ENCODE peak calls at places on chromosomes 7 and 10, in five cellular contexts. K is GM04504; G is GM19239; V is progenitor cell of endocrine pancreas; M is activated T-cell treated with anti-CD3 and anti-CD28 coated beads, Interleukin-2, amount 50 U/mL, for 72 hours. Z is an unnamed sample.

GRCh38 chr7:121744319-121744718 is 128.6 kb upstream of the PTPRZ1 start:
- DNase-seq in K (no peak), G (no peak), V (no peak), M (no peak), Z (no peak)

GRCh38 chr7:123633553-123633952 is 22.1 kb upstream of the LMOD2 start:
- DNase-seq in K (peak; percentile 35), G (no peak), V (no peak), M (no peak), Z (peak; percentile 89)

GRCh38 chr10:5560142-5560843 is 35.5 kb downstream of the CALML3 start:
- DNase-seq in K (no peak), G (no peak), V (no peak), M (no peak), Z (no peak)

GRCh38 chr7:116727432-116728009 is 55.5 kb downstream of the MET start:
- DNase-seq in K (no peak), G (no peak), V (no peak), M (no peak), Z (no peak)

GRCh38 chr10:92387289-92387940 is 96.4 kb downstream of the MARCHF5 start:
- DNase-seq in K (peak; percentile 22), G (no peak), V (peak; percentile 68), M (no peak), Z (peak; percentile 75)

GRCh38 chr7:90678986-90679385 is 82.9 kb downstream of the CDK14 start:
- DNase-seq in K (no peak), G (no peak), V (no peak), M (no peak), Z (no peak)

GRCh38 chr10:127534074-127534473 is 15.0 kb upstream of the NPS start:
- DNase-seq in K (no peak), G (no peak), V (no peak), M (no peak), Z (no peak)

GRCh38 chr7:44066494-44067063 is 1.2 kb upstream of the PGAM2 start:
- DNase-seq in K (no peak), G (no peak), V (no peak), M (no peak), Z (no peak)

GRCh38 chr7:57487957-57488356 is 38.0 kb downstream of the ZNF716 start:
- DNase-seq in K (no peak), G (no peak), V (no peak), M (no peak), Z (no peak)

GRCh38 chr10:117161386-117162033 is 23.4 kb upstream of the VAX1 start:
- DNase-seq in K (no peak), G (no peak), V (no peak), M (no peak), Z (no peak)

GRCh38 chr7:99252166-99252895 is 20.3 kb upstream of the MYH16 start:
- DNase-seq in K (no peak), G (no peak), V (no peak), M (no peak), Z (no peak)

GRCh38 chr7:28329616-28330373 is 82.5 kb upstream of the CREB5 start:
- DNase-seq in K (no peak), G (no peak), V (no peak), M (peak; percentile 23), Z (peak; percentile 51)

GRCh38 chr10:132396495-132397035 is 435 bp upstream of the PWWP2B start:
- DNase-seq in K (no peak), G (peak; percentile 83), V (peak; percentile 62), M (peak; percentile 79), Z (peak; percentile 25)

GRCh38 chr7:2497500-2498336 is 21.5 kb upstream of the GRIFIN start:
- DNase-seq in K (no peak), G (no peak), V (no peak), M (no peak), Z (no peak)

GRCh38 chr10:132626019-132626760 is 88.6 kb downstream of the INPP5A start:
- DNase-seq in K (no peak), G (no peak), V (no peak), M (no peak), Z (peak; percentile 22)

GRCh38 chr7:7324698-7325097 is 142.4 kb downstream of the C1GALT1 start:
- DNase-seq in K (no peak), G (no peak), V (no peak), M (no peak), Z (no peak)

GRCh38 chr7:98970805-98971204 is 92.5 kb downstream of the TRRAP start:
- DNase-seq in K (no peak), G (no peak), V (no peak), M (no peak), Z (no peak)

GRCh38 chr10:48273741-48274140 is 755 bp downstream of the FRMPD2 start:
- DNase-seq in K (no peak), G (no peak), V (no peak), M (no peak), Z (no peak)

GRCh38 chr10:580796-581195 is 108.7 kb downstream of the DIP2C start:
- DNase-seq in K (peak; percentile 80), G (no peak), V (no peak), M (no peak), Z (peak; percentile 85)

GRCh38 chr10:91634898-91635297 is 2.0 kb upstream of the PPP1R3C start:
- DNase-seq in K (no peak), G (no peak), V (no peak), M (no peak), Z (no peak)

GRCh38 chr10:59465089-59465488 is 102.7 kb upstream of the FAM13C start:
- DNase-seq in K (peak; percentile 13), G (no peak), V (no peak), M (no peak), Z (peak; percentile 45)

GRCh38 chr10:124864421-124865193 is 63.0 kb downstream of the ABRAXAS2 start:
- DNase-seq in K (no peak), G (no peak), V (no peak), M (no peak), Z (no peak)

Z was measured in choroid plexus epithelial cell.